ENCODE peak calls at places on chromosomes 11 and 22, in eight cellular contexts. O is dorsolateral prefrontal cortex; W is CD4-positive, alpha-beta memory T cell; D is IMR-90; H is CD4-positive, alpha-beta T cell; P is mammary epithelial cell; V is coronary artery; G is small intestine. E is an unnamed sample.

GRCh38 chr11:75986966-75987365 is 172.0 kb downstream of the UVRAG start:
- DNase-seq in P (no peak), W (no peak), O (no peak), V (no peak), D (no peak), G (no peak), H (no peak), E (no peak)

GRCh38 chr11:21654091-21654490 is 538.8 kb upstream of the ANO5 start:
- DNase-seq in P (no peak), D (no peak), W (no peak), V (no peak), O (no peak), H (no peak), G (no peak), E (no peak)

GRCh38 chr11:83241291-83241946 is 44.7 kb downstream of the CCDC90B start:
- DNase-seq in O (no peak), P (peak), H (no peak), G (peak), W (no peak), D (peak), V (no peak), E (peak)

GRCh38 chr22:39598017-39598965 is 27.7 kb downstream of the CACNA1I start:
- DNase-seq in O (no peak), V (no peak), D (no peak), H (peak), P (peak), G (peak), W (peak), E (no peak)

GRCh38 chr11:5198285-5198684 is 2.2 kb downstream of the OR51V1 start:
- DNase-seq in D (no peak), V (no peak), O (no peak), W (no peak), P (no peak), H (no peak), G (no peak), E (no peak)

GRCh38 chr11:10329935-10330334 is 25.1 kb downstream of the ADM start:
- DNase-seq in W (no peak), O (no peak), H (no peak), P (peak), G (no peak), D (peak), V (no peak), E (no peak)

GRCh38 chr22:45802074-45802473 is 130.4 kb downstream of the ATXN10 start:
- DNase-seq in W (no peak), V (no peak), D (no peak), P (no peak), G (no peak), O (no peak), H (no peak), E (no peak)

GRCh38 chr11:112253605-112254242 is 6.9 kb downstream of the PLET1 start:
- DNase-seq in W (no peak), O (no peak), V (no peak), P (no peak), G (no peak), D (no peak), H (no peak), E (no peak)

GRCh38 chr11:47259178-47259977 is 1.6 kb downstream of the NR1H3 start:
- DNase-seq in P (no peak), D (peak), H (no peak), V (no peak), G (peak), W (no peak), O (no peak), E (no peak)

GRCh38 chr11:69601346-69601975 is 39.5 kb upstream of the CCND1 start:
- DNase-seq in G (peak), W (no peak), O (no peak), V (no peak), D (no peak), P (no peak), H (no peak), E (no peak)

GRCh38 chr11:77471520-77472234 is 2.2 kb downstream of the PAK1 start:
- DNase-seq in G (peak), P (peak), D (no peak), V (no peak), W (no peak), O (no peak), H (no peak), E (no peak)

GRCh38 chr11:19374189-19374588 is 133.4 kb upstream of the E2F8 start:
- DNase-seq in G (no peak), V (peak), D (peak), H (no peak), O (no peak), P (peak), W (no peak), E (no peak)

GRCh38 chr11:876550-876949 is 33.9 kb downstream of the TSPAN4 start:
- DNase-seq in D (peak), W (no peak), V (no peak), P (no peak), G (no peak), O (peak), H (no peak), E (no peak)

GRCh38 chr22:20565761-20566160 is 58.4 kb downstream of the MED15 start:
- DNase-seq in H (no peak), G (no peak), O (no peak), P (no peak), D (no peak), W (no peak), V (no peak), E (no peak)

GRCh38 chr22:32202539-32203180 is 2.2 kb downstream of the RFPL2 start:
- DNase-seq in D (peak), O (no peak), G (peak), P (peak), V (no peak), H (peak), W (peak), E (no peak)

GRCh38 chr11:48101958-48102357 is 114.7 kb upstream of the OR4B1 start:
- DNase-seq in O (no peak), W (no peak), P (no peak), H (no peak), G (peak), V (peak), D (no peak), E (no peak)

GRCh38 chr11:117374316-117374715 is 46.7 kb downstream of the CEP164 start:
- DNase-seq in W (no peak), H (no peak), G (no peak), P (no peak), V (no peak), O (no peak), D (no peak), E (no peak)

GRCh38 chr11:130031945-130032344 is 29.3 kb upstream of the PRDM10 start:
- DNase-seq in D (no peak), H (no peak), G (no peak), O (no peak), V (no peak), P (no peak), W (no peak), E (no peak)

GRCh38 chr22:17418890-17419324 is 49.6 kb downstream of the CECR2 start:
- DNase-seq in P (no peak), O (no peak), V (no peak), D (no peak), W (no peak), H (no peak), G (no peak), E (no peak)

GRCh38 chr22:29218758-29219408 is 13.2 kb downstream of the EMID1 start:
- DNase-seq in W (no peak), H (no peak), G (no peak), D (no peak), V (peak), O (no peak), P (no peak), E (no peak)

DNA sequence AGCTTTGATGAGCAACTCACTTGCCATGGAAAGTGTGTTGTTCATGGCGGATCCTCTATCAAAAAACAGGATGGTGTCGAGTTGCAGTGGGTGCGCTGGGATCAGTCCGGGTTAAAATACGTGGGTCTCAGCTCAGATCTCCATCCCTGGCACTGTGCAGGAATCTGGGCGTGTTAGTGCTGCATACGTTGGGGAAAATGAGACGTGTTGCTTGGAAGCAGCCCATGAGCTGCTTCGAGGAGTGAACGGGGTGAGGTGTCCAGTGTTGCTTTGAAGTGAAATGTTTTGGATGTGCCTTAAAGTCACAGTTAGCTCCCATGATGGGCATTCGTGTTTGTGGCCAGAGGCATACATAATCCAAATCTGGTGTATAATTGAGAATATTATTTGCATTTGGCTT is 134.3 kb downstream of the ST3GAL4 start:
- DNase-seq in H (no peak), D (peak), V (no peak), W (no peak), P (no peak), G (no peak), O (no peak), E (no peak)
- H3K27ac ChIP-seq in H (no peak), D (no peak), V (no peak), W (no peak), P (no peak), G (no peak), O (no peak), E (no peak)

DNA sequence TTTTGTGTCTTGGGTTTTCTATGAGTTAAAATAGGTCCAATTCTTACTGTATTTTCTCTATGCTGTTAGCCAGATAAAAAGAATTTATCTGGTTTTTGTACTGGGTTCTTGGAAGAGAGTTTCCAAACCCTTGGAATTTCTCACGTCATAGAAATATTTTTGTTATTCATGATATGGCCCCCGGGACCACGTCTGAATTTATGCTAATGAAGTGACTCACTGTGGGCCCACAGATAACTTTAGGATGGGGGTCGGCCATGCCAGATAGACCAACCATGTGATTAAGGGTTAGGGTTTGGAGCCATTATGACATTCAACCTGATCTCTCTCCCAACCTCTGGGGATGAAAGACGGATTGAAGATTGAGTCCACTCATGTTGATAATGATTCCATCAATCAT is 35.6 kb upstream of the DDI1 start:
- DNase-seq in P (no peak), G (no peak), W (no peak), H (no peak), V (no peak), D (peak), O (no peak), E (no peak)
- H3K27ac ChIP-seq in P (no peak), G (no peak), W (no peak), H (no peak), V (no peak), D (peak), O (no peak), E (no peak)

GRCh38 chr11:109914809-109915653 is 178.2 kb upstream of the ZC3H12C start:
- DNase-seq in W (no peak), G (no peak), H (no peak), O (no peak), D (peak), V (no peak), P (peak), E (no peak)
- H3K27ac ChIP-seq in W (no peak), G (no peak), H (no peak), O (no peak), D (no peak), V (no peak), P (no peak), E (no peak)

GRCh38 chr22:24727218-24727851 is 47.2 kb downstream of the PIWIL3 start:
- DNase-seq in D (peak), G (peak), W (no peak), P (peak), H (no peak), V (no peak), O (no peak), E (no peak)
- H3K27ac ChIP-seq in D (no peak), G (no peak), W (no peak), P (no peak), H (no peak), V (no peak), O (no peak), E (no peak)

DNA sequence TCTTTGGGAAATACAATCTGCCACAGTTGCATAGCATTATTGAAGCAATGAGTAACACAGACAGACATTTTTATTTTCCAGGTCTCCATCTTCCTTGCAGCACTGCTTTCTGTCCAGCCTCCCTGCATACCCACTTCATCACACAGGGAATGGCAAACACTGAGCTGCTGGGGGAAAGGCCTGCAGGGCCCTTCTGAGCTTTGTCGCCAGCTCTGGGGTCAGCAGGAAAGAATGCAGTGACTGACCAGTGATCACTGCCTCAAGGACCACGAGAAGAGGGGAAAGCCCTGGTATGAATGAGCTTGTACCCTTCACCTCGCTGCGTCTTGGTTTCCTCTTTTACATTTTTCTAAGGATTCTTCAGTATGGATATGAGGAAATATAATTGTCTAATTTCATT is 21.3 kb upstream of the MICAL2 start:
- DNase-seq in G (no peak), P (no peak), D (no peak), W (no peak), V (no peak), O (no peak), H (no peak), E (no peak)
- H3K27ac ChIP-seq in G (no peak), P (peak), D (peak), W (no peak), V (peak), O (no peak), H (no peak), E (no peak)

GRCh38 chr11:102869354-102869753 is 5.4 kb downstream of the MMP12 start:
- DNase-seq in W (no peak), V (no peak), P (no peak), G (no peak), H (no peak), D (no peak), O (no peak), E (no peak)

GRCh38 chr11:102868359-102868758 is 6.4 kb downstream of the MMP12 start:
- DNase-seq in O (no peak), D (peak), V (no peak), P (peak), W (no peak), H (no peak), G (no peak), E (no peak)

DNA sequence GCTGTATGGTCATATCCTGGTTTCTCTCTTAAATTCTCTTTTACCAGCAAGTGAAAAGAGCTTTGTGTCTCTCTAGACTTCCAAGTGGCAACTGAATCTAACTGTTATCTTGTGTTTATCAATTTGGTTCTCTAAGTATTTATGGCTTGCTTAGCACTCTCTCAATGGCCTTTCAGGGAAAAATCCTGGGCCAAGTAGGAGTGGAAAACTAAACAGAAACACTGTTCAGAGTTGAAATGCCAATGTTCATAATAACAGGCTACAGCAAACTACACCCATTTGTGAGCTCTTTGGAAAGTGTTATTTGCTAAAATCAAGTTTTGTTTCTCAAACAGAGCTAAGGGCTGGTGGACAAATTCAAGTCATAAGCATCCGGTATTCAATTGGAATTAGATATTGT is 10.1 kb downstream of the MMP12 start:
- DNase-seq in V (no peak), O (no peak), G (peak), P (no peak), W (no peak), D (no peak), H (no peak), E (no peak)
- H3K27ac ChIP-seq in V (no peak), O (no peak), G (no peak), P (no peak), W (no peak), D (no peak), H (no peak), E (no peak)

E was measured in substantia nigra.